ENCODE peak calls at places on chromosomes 3 and 15, in four cellular contexts. Z is fibroblast of mammary gland, D is aorta, N is IMR-90. J is an unnamed sample.

GRCh38 chr15:94234300-94234699 is 2.9 kb downstream of the MCTP2 start:
- DNase-seq in Z (no peak), D (no peak), N (no peak), J (no peak)

GRCh38 chr3:43362961-43363360 is 76.6 kb downstream of the SNRK start:
- DNase-seq in Z (no peak), D (no peak), N (no peak), J (no peak)

GRCh38 chr3:175591375-175591774 is 732.2 kb downstream of the NAALADL2 start:
- DNase-seq in Z (no peak), D (no peak), N (no peak), J (no peak)

GRCh38 chr3:169295912-169296311 is 367.6 kb downstream of the MECOM start:
- DNase-seq in Z (no peak), D (no peak), N (no peak), J (no peak)

GRCh38 chr3:50122661-50123391 is 32.3 kb upstream of the SEMA3F start:
- DNase-seq in Z (no peak), D (peak), N (no peak), J (no peak)

GRCh38 chr15:75349851-75350588 is 3.2 kb downstream of the NEIL1 start:
- DNase-seq in Z (no peak), D (no peak), N (no peak), J (no peak)

GRCh38 chr3:29822051-29822450 is 541.2 kb downstream of the RBMS3 start:
- DNase-seq in Z (peak), D (no peak), N (peak), J (peak)

GRCh38 chr3:158775001-158775400 is 26.9 kb upstream of the MFSD1 start:
- DNase-seq in Z (peak), D (no peak), N (no peak), J (no peak)

GRCh38 chr15:28096720-28097431 is 2.2 kb downstream of the OCA2 start:
- DNase-seq in Z (no peak), D (peak), N (no peak), J (no peak)

GRCh38 chr3:36560685-36561084 is 180.4 kb downstream of the STAC start:
- DNase-seq in Z (no peak), D (no peak), N (no peak), J (no peak)

GRCh38 chr15:70250208-70251201 is 152.8 kb upstream of the TLE3 start:
- DNase-seq in Z (no peak), D (peak), N (no peak), J (no peak)

GRCh38 chr3:138578961-138579574 is 15.0 kb downstream of the CEP70 start:
- DNase-seq in Z (no peak), D (no peak), N (no peak), J (no peak)

GRCh38 chr3:196684548-196685407 is 27.3 kb downstream of the CEP19 start:
- DNase-seq in Z (peak), D (no peak), N (peak), J (peak)

GRCh38 chr15:98560338-98560737 is 88.0 kb upstream of the IGF1R start:
- DNase-seq in Z (no peak), D (no peak), N (no peak), J (peak)

GRCh38 chr3:173913397-173913796 is 515.9 kb downstream of the NLGN1 start:
- DNase-seq in Z (peak), D (no peak), N (peak), J (no peak)

GRCh38 chr3:72060447-72061034 is 275.6 kb upstream of the PROK2 start:
- DNase-seq in Z (no peak), D (no peak), N (no peak), J (no peak)

GRCh38 chr3:119781330-119782198 is at the start of gene NR1I2:
- DNase-seq in Z (no peak), D (no peak), N (no peak), J (no peak)

GRCh38 chr15:70266412-70267089 is 168.8 kb upstream of the TLE3 start:
- DNase-seq in Z (peak), D (peak), N (no peak), J (no peak)

GRCh38 chr15:36769110-36769509 is 189.7 kb downstream of the CDIN1 start:
- DNase-seq in Z (peak), D (no peak), N (peak), J (peak)

GRCh38 chr3:132245547-132245946 is 71.7 kb upstream of the ACP3 start:
- DNase-seq in Z (peak), D (no peak), N (no peak), J (peak)

GRCh38 chr15:66894363-66894762 is 171.0 kb upstream of the SMAD3 start:
- DNase-seq in Z (no peak), D (no peak), N (no peak), J (no peak)

GRCh38 chr3:29515451-29515850 is 234.6 kb downstream of the RBMS3 start:
- DNase-seq in Z (peak), D (no peak), N (peak), J (peak)

GRCh38 chr3:166243511-166243910 is 406.3 kb upstream of the BCHE start:
- DNase-seq in Z (no peak), D (no peak), N (no peak), J (no peak)

GRCh38 chr3:127159547-127159946 is 33.4 kb upstream of the PRR23E start:
- DNase-seq in Z (no peak), D (peak), N (no peak), J (no peak)

GRCh38 chr3:52277071-52277964 is 1.1 kb downstream of the WDR82 start:
- DNase-seq in Z (peak), D (peak), N (peak), J (peak)

GRCh38 chr3:50806806-50807205 is 132.1 kb downstream of the DOCK3 start:
- DNase-seq in Z (no peak), D (no peak), N (no peak), J (peak)

GRCh38 chr3:24508423-24508839 is 13.8 kb upstream of the THRB start:
- DNase-seq in Z (peak), D (no peak), N (no peak), J (peak)

GRCh38 chr3:148147896-148148295 is 549.8 kb upstream of the AGTR1 start:
- DNase-seq in Z (peak), D (no peak), N (no peak), J (no peak)

GRCh38 chr15:81213982-81214381 is 17.3 kb downstream of the IL16 start:
- DNase-seq in Z (no peak), D (no peak), N (no peak), J (no peak)

GRCh38 chr15:72727154-72727553 is 41.1 kb downstream of the BBS4 start:
- DNase-seq in Z (no peak), D (no peak), N (no peak), J (no peak)

GRCh38 chr15:63374686-63375520 is 6.7 kb downstream of the CA12 start:
- DNase-seq in Z (peak), D (peak), N (peak), J (peak)

GRCh38 chr15:83612226-83612625 is 41.7 kb upstream of the ADAMTSL3 start:
- DNase-seq in Z (no peak), D (no peak), N (no peak), J (peak)

GRCh38 chr3:180913582-180914404 is 1.3 kb downstream of the FXR1 start:
- DNase-seq in Z (peak), D (no peak), N (peak), J (no peak)

GRCh38 chr3:118755402-118755801 is 279.2 kb downstream of the IGSF11 start:
- DNase-seq in Z (no peak), D (no peak), N (no peak), J (no peak)

GRCh38 chr15:97875513-97876285 is 84.8 kb upstream of the ARRDC4 start:
- DNase-seq in Z (no peak), D (no peak), N (no peak), J (peak)

GRCh38 chr15:77002954-77003912 is 8.3 kb downstream of the PSTPIP1 start:
- DNase-seq in Z (no peak), D (peak), N (no peak), J (no peak)

GRCh38 chr15:47963265-47963664 is 157.5 kb upstream of the SLC24A5 start:
- DNase-seq in Z (no peak), D (no peak), N (no peak), J (no peak)

GRCh38 chr15:100124936-100125626 is 216.7 kb downstream of the ADAMTS17 start:
- DNase-seq in Z (no peak), D (no peak), N (no peak), J (no peak)

GRCh38 chr15:39345176-39345575 is 235.7 kb upstream of the THBS1 start:
- DNase-seq in Z (no peak), D (no peak), N (no peak), J (no peak)

GRCh38 chr3:18843188-18843587 is 305.1 kb upstream of the KCNH8 start:
- DNase-seq in Z (no peak), D (no peak), N (no peak), J (no peak)
- H3K4me3 ChIP-seq in Z (no peak), D (no peak), N (no peak), J (no peak)

DNA sequence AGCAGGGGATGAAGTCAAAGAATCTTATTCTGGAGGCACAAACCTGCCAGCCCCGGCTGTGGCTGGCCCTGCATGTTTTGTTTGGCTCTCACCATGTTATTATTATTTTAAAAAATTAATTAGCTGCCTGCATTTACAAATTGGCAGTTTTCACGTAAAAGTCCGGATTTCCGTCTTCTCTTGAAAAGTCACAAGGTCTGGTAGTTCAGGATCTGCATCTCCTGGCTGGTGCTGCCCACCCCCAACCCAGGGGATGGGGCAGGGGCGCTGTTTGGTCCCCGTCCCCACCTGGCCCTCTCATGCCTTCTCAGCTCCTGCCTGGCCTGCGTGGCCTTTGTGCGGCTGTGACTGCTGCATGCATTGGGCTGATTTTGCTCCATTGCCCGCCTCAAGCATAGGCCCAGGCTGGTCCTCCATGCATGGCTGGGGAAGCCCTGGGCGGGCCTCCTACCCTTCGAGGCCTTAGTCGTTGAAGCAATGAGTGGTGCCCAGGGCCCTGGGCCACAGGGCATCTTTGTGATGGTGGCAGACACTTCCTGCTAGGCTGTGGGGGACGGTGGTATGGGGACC is 2.0 kb downstream of the FBLN2 start:
- DNase-seq in Z (no peak), D (no peak), N (no peak), J (no peak)
- H3K4me3 ChIP-seq in Z (no peak), D (no peak), N (no peak), J (no peak)

GRCh38 chr3:125142418-125142778 is 70.2 kb downstream of the SLC12A8 start:
- DNase-seq in Z (no peak), D (no peak), N (no peak), J (no peak)
- H3K4me3 ChIP-seq in Z (no peak), D (no peak), N (no peak), J (no peak)

DNA sequence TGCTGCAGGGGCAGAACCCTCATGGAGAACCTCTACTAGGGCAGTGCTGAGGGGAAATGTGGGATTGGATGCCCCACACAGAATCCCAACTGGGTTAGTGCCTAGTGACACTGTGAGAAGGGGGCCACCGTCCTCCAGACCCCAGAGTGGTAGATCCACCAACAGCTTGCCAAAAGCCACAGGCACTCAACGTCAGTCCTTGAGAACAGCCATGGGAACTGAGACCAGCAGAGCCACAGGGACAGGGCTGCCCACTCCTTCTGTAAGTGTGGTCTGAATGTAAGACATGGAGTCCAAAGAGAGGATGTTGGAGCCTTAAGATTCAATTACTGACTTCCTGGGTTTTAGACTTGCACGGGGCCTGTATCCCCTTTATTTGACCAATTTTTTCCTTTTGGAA is 1451.5 kb downstream of the SI start:
- DNase-seq in Z (no peak), D (no peak), N (no peak), J (no peak)
- H3K4me3 ChIP-seq in Z (no peak), D (no peak), N (no peak), J (no peak)

J was measured in epithelial cell of esophagus.